ENCODE peak calls at places on chromosomes 12 and 14, in seven cellular contexts. B is GM23338, U is ovary, H is upper lobe of right lung, T is right atrium auricular region, Q is bronchial epithelial cell, A is keratinocyte. K is an unnamed sample. For H3K36me3, the result is how much of the 10 kb centered on the place peaks cover.

GRCh38 chr14:29709490-29709889 is 218.2 kb downstream of the PRKD1 start:
- DNase-seq in Q (no peak), T (no peak), H (no peak), U (no peak), B (no peak), A (no peak), K (no peak)

GRCh38 chr12:11869901-11870300 is 200.8 kb upstream of the BCL2L14 start:
- DNase-seq in Q (no peak), A (no peak), H (no peak), T (no peak), U (no peak), B (no peak), K (no peak)

GRCh38 chr12:130083746-130084145 is 78.5 kb upstream of the FZD10 start:
- DNase-seq in Q (no peak), A (no peak), B (no peak), T (no peak), H (no peak), U (no peak), K (no peak)

GRCh38 chr14:61577506-61577931 is 117.8 kb upstream of the HIF1A start:
- DNase-seq in U (no peak), H (no peak), Q (no peak), T (no peak), A (no peak), B (no peak), K (no peak)

GRCh38 chr12:121288158-121288848 is 8.2 kb downstream of the CAMKK2 start:
- DNase-seq in Q (no peak), B (no peak), A (no peak), U (no peak), H (peak), T (no peak), K (no peak)

GRCh38 chr12:47139010-47139681 is 59.4 kb upstream of the AMIGO2 start:
- DNase-seq in T (no peak), H (no peak), U (no peak), Q (no peak), B (no peak), A (no peak), K (no peak)

GRCh38 chr12:74602881-74603523 is 65.4 kb downstream of the ATXN7L3B start:
- DNase-seq in A (no peak), U (no peak), Q (peak), H (no peak), B (no peak), T (no peak), K (no peak)

GRCh38 chr14:61140872-61141271 is 140.3 kb downstream of the TMEM30B start:
- DNase-seq in U (no peak), A (no peak), H (no peak), T (no peak), Q (peak), B (no peak), K (no peak)

GRCh38 chr12:19223018-19223417 is 93.5 kb downstream of the PLEKHA5 start:
- DNase-seq in Q (no peak), H (no peak), A (no peak), U (no peak), T (no peak), B (peak), K (no peak)

GRCh38 chr12:41950455-41950854 is 194.2 kb downstream of the GXYLT1 start:
- DNase-seq in T (no peak), Q (no peak), U (no peak), A (no peak), B (no peak), H (no peak), K (no peak)

GRCh38 chr12:57590892-57591566 is at the start of gene PIP4K2C:
- DNase-seq in H (peak), T (peak), A (peak), Q (peak), U (peak), B (peak), K (peak)

GRCh38 chr14:24789277-24789832 is 155.4 kb upstream of the GZMB start:
- DNase-seq in H (no peak), T (no peak), B (no peak), A (no peak), U (no peak), Q (no peak), K (no peak)

GRCh38 chr12:22626429-22626828 is 1.5 kb downstream of the ETNK1 start:
- DNase-seq in Q (peak), B (no peak), H (no peak), U (no peak), T (no peak), A (no peak), K (no peak)

GRCh38 chr12:112191201-112191600 is 65.8 kb downstream of the TRAFD1 start:
- DNase-seq in H (no peak), Q (no peak), B (no peak), U (no peak), T (no peak), A (no peak), K (no peak)

DNA sequence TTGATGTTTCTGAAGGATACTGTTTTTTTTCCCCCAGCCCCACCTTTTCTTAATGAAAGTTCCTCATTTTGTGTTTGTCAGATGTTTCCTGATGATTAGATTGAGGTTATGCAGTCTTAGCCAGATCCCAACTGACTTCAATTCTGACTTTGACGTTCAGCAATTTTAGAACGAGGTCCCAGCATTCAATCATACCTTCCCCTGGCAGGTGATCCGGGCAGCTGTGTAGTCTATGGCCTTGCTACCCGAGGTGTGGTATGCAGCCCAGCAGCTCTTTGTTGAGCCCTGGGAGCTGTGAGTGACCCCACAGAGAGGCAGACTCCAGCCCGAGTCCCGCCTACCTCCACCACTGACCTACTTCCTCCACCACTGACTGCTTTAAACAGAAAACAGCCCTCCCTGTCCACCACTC is 82.7 kb downstream of the LGMN start:
- DNase-seq in U (no peak), A (no peak), H (no peak), T (no peak), Q (no peak), B (no peak), K (no peak)
- H3K36me3 ChIP-seq in U (under half), A (under half), H (half or more), T (under half), Q (under half), B (under half), K (under half)

GRCh38 chr14:105439710-105440553 is 20.3 kb downstream of the MTA1 start:
- DNase-seq in U (no peak), H (no peak), B (no peak), Q (no peak), A (no peak), T (no peak), K (no peak)
- TF ChIP-seq CTCF in U (no peak), H (peak), B (peak), Q (no peak), A (peak), T (no peak), K (no peak)

GRCh38 chr12:108649668-108650067 is 16.0 kb upstream of the SELPLG start:
- DNase-seq in H (no peak), U (no peak), A (no peak), Q (no peak), B (no peak), T (no peak), K (no peak)
- H3K36me3 ChIP-seq in H (half or more), U (under half), A (under half), Q (under half), B (under half), T (half or more), K (under half)

GRCh38 chr14:64602826-64603225 is 53.1 kb downstream of the PPP1R36 start:
- DNase-seq in B (no peak), U (no peak), T (no peak), A (no peak), H (no peak), Q (no peak), K (no peak)

GRCh38 chr14:64604854-64605253 is 55.1 kb downstream of the PPP1R36 start:
- DNase-seq in H (no peak), B (no peak), Q (peak), U (no peak), A (peak), T (no peak), K (no peak)

GRCh38 chr14:64598404-64598803 is 48.6 kb downstream of the PPP1R36 start:
- DNase-seq in Q (no peak), T (no peak), H (no peak), U (no peak), B (no peak), A (no peak), K (no peak)

GRCh38 chr14:64604001-64604400 is 54.2 kb downstream of the PPP1R36 start:
- DNase-seq in U (no peak), Q (peak), H (no peak), B (no peak), T (no peak), A (no peak), K (no peak)

DNA sequence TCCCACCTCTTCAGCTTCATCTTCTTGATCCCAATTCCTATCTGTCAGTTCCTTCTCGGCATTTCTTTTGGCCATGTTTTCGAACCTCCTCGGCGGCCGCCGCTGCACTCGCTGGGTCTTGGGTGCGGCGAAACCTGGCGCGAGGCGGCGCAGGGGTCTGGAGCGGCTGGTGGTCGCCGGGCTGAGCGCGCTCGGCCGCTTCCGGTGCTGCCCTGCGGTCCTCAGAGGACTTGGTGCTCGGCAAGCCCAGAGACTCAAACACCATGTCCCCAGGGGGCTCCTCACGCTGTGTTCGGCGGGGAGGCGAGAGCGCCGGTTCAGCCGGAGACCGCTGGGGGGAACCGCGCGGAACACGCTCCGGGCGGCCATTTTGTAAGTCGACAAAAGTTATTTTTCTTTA is 51.8 kb downstream of the PPP1R36 start:
- DNase-seq in T (no peak), A (no peak), U (no peak), H (no peak), Q (no peak), B (no peak), K (no peak)
- TF ChIP-seq CTCF in T (no peak), A (no peak), U (no peak), H (no peak), Q (no peak), B (no peak), K (no peak)

GRCh38 chr12:49796606-49797451 is 31.4 kb downstream of the NCKAP5L start:
- DNase-seq in U (no peak), A (no peak), B (no peak), H (no peak), Q (no peak), T (no peak), K (no peak)

GRCh38 chr12:49798248-49798647 is 30.0 kb downstream of the NCKAP5L start:
- DNase-seq in A (no peak), H (no peak), Q (no peak), T (no peak), B (no peak), U (no peak), K (no peak)

GRCh38 chr12:49800421-49801140 is 27.6 kb downstream of the NCKAP5L start:
- DNase-seq in U (no peak), T (no peak), H (no peak), B (no peak), Q (no peak), A (no peak), K (no peak)

GRCh38 chr12:49797452-49797782 is 30.8 kb downstream of the NCKAP5L start:
- DNase-seq in H (no peak), Q (no peak), A (no peak), T (no peak), U (no peak), B (no peak), K (no peak)

GRCh38 chr12:49798934-49799333 is 29.3 kb downstream of the NCKAP5L start:
- DNase-seq in T (no peak), U (no peak), A (no peak), B (no peak), H (no peak), Q (no peak), K (no peak)
- H3K36me3 ChIP-seq in T (half or more), U (under half), A (half or more), B (under half), H (half or more), Q (under half), K (half or more)

DNA sequence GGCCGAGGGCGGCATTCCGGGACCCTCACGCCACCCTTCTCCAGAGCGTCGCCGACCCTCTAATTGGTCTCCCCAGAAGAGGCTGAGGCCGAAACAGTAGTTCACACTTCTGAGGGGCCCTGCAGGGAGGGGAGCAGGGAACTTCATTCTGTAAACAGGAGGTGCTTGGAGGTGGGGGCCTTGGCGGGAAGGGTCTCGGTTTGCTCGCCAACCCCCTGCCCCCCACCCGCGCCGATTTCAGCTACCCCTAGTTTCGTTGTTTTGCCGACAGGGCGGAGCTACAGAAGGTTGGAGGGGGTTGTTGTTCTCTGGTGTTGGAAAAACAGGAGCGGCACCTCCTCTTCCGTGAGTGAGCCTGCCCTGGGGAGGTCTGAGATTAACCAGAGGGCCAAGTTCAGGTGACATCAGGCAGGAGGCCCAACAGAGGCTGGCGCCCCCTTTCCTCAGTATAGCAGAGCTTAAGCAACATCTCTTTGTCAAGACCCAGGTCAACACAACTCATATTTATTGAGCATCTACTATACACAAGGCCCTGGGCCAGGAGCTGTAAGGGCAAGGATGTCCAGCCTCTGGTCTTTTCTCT is 682 bp downstream of the ERBB3 start:
- DNase-seq in B (peak), Q (peak), U (no peak), H (no peak), A (peak), T (no peak), K (no peak)
- TF ChIP-seq CTCF in B (peak), Q (no peak), U (no peak), H (no peak), A (no peak), T (no peak), K (no peak)

DNA sequence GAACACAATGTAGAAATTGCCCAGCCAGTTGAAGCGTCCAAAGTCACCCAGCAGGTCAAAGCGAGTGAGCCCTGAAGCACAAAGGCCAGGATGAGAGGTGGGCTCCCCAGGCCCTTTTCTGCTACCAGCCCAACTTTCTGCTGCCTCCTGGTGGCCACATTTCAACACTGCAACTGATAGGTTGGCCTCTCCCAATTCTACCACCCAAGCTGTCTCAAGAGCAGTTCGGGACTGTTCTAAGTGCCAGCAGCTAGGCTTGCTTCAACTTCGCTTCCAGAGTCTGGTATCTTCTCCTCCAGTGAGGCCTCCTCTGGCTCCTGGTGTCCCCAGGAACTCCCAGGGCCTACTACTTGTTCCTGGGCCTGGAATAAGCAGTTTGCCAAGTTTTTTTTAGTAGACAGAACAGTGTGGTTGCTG is 3.4 kb upstream of the DHH start:
- DNase-seq in B (peak), H (peak), A (no peak), Q (peak), T (no peak), U (no peak), K (peak)
- H3K36me3 ChIP-seq in B (under half), H (half or more), A (under half), Q (under half), T (half or more), U (under half), K (half or more)